ENCODE peak calls at places on chromosomes 13 and 19, in four cellular contexts. U is T follicular helper cell; M is BJ; J is stimulated activated CD4-positive, alpha-beta T cell treated with anti-CD3 and anti-CD28 coated beads, Interleukin-4, amount 100 ng/mL, for 1 hour. D is an unnamed sample.
A peak's percentile ranks its signal among the peaks of the same experiment; 100 is the strongest.

GRCh38 chr13:45441633-45442032 is 23.1 kb upstream of the COG3 start:
- DNase-seq in U (no peak), M (no peak), J (no peak), D (peak; percentile 41)

GRCh38 chr19:4393947-4394590 is 6.3 kb downstream of the SH3GL1 start:
- DNase-seq in U (no peak), M (no peak), J (no peak), D (peak; percentile 58)

GRCh38 chr19:38898788-38899446 is 501 bp downstream of the SIRT2 start:
- DNase-seq in U (no peak), M (no peak), J (no peak), D (peak; percentile 49)

GRCh38 chr13:67048793-67049150 is 181.4 kb downstream of the PCDH9 start:
- DNase-seq in U (no peak), M (peak; percentile 35), J (no peak), D (peak; percentile 74)

GRCh38 chr13:73317140-73317539 is 258.3 kb downstream of the KLF5 start:
- DNase-seq in U (no peak), M (no peak), J (no peak), D (no peak)

GRCh38 chr13:20967340-20967739 is 64.8 kb upstream of the XPO4 start:
- DNase-seq in U (no peak), M (no peak), J (no peak), D (no peak)

GRCh38 chr13:93758575-93758974 is 532.0 kb downstream of the GPC6 start:
- DNase-seq in U (no peak), M (no peak), J (no peak), D (no peak)

GRCh38 chr13:48979892-48980291 is 4.2 kb downstream of the FNDC3A start:
- DNase-seq in U (no peak), M (no peak), J (no peak), D (no peak)

GRCh38 chr19:55149078-55150003 is at the start of gene TNNT1:
- DNase-seq in U (no peak), M (no peak), J (no peak), D (no peak)

GRCh38 chr19:15264061-15264932 is 32.0 kb upstream of the EPHX3 start:
- DNase-seq in U (peak; percentile 61), M (no peak), J (peak; percentile 79), D (peak; percentile 73)

GRCh38 chr19:912181-913079 is 589 bp downstream of the R3HDM4 start:
- DNase-seq in U (no peak), M (no peak), J (peak; percentile 46), D (no peak)

GRCh38 chr19:29878973-29879654 is 62.9 kb upstream of the URI1 start:
- DNase-seq in U (no peak), M (peak; percentile 9), J (no peak), D (no peak)